ENCODE peak calls at places on chromosomes 16 and 17, in eight cellular contexts. R is NB4, I is stomach, N is A549, H is sigmoid colon, U is vagina, T is adrenal gland, S is lower leg skin. A is an unnamed sample.
A peak's percentile ranks its signal among the peaks of the same experiment; 100 is the strongest.

GRCh38 chr17:489758-490329 is 137.2 kb upstream of the RPH3AL start:
- DNase-seq in R (peak; percentile 80), I (peak; percentile 60), N (peak; percentile 58), H (peak; percentile 74), U (no peak), T (no peak), S (no peak), A (peak; percentile 29)

GRCh38 chr16:30902070-30902972 is 5.9 kb downstream of the CTF1 start:
- DNase-seq in R (peak; percentile 79), I (peak; percentile 77), N (peak; percentile 82), H (peak; percentile 81), U (no peak), T (peak; percentile 73), S (no peak), A (peak; percentile 78)

GRCh38 chr17:65228734-65229390 is 91.7 kb downstream of the RGS9 start:
- DNase-seq in R (peak; percentile 90), I (no peak), N (no peak), H (no peak), U (no peak), T (no peak), S (no peak), A (no peak)

GRCh38 chr16:67657017-67657608 is 2.9 kb downstream of the ACD start:
- DNase-seq in R (no peak), I (no peak), N (no peak), H (no peak), U (no peak), T (no peak), S (no peak), A (no peak)

GRCh38 chr16:86697715-86698114 is 119.4 kb downstream of the FOXL1 start:
- DNase-seq in R (no peak), I (no peak), N (no peak), H (no peak), U (no peak), T (no peak), S (peak; percentile 39), A (no peak)

GRCh38 chr17:73093286-73093685 is 798 bp upstream of the SLC39A11 start:
- DNase-seq in R (no peak), I (no peak), N (no peak), H (no peak), U (peak; percentile 47), T (no peak), S (peak; percentile 70), A (no peak)

GRCh38 chr16:8934601-8935000 is 29.1 kb downstream of the USP7 start:
- DNase-seq in R (no peak), I (no peak), N (no peak), H (no peak), U (no peak), T (no peak), S (no peak), A (no peak)

GRCh38 chr17:63928172-63928666 is 3.9 kb downstream of the CD79B start:
- DNase-seq in R (no peak), I (no peak), N (no peak), H (no peak), U (no peak), T (no peak), S (no peak), A (no peak)

GRCh38 chr17:82913304-82914043 is 73.7 kb upstream of the ZNF750 start:
- DNase-seq in R (peak; percentile 23), I (peak; percentile 44), N (peak; percentile 31), H (no peak), U (no peak), T (no peak), S (no peak), A (no peak)

GRCh38 chr17:40562841-40563370 is 2.4 kb downstream of the CCR7 start:
- DNase-seq in R (no peak), I (no peak), N (no peak), H (no peak), U (no peak), T (no peak), S (no peak), A (no peak)
- TF ChIP-seq POLR2A in R (no peak), I (no peak), N (no peak), H (no peak), U (no peak), T (no peak), S (no peak), A (no peak)

GRCh38 chr16:29729116-29729521 is 16.7 kb downstream of the C16orf54 start:
- DNase-seq in R (peak; percentile 49), I (no peak), N (peak; percentile 83), H (no peak), U (no peak), T (no peak), S (no peak), A (no peak)
- H3K4me3 ChIP-seq in R (no peak overlapping the region), I (no peak overlapping the region), N (peak overlapping the region; percentile 34), H (no peak overlapping the region), U (no peak overlapping the region), T (no peak overlapping the region), S (no peak overlapping the region), A (no peak overlapping the region)

GRCh38 chr17:80260791-80261158 is at the start of gene RNF213:
- DNase-seq in R (peak; percentile 59), I (peak; percentile 68), N (peak; percentile 83), H (no peak), U (no peak), T (peak; percentile 63), S (peak; percentile 90), A (peak; percentile 68)
- TF ChIP-seq POLR2A in R (peak; percentile 33), I (no peak), N (peak; percentile 66), H (no peak), U (peak; percentile 50), T (peak; percentile 56), S (peak; percentile 47), A (peak; percentile 37)

GRCh38 chr17:76383645-76384221 is 676 bp upstream of the SPHK1 start:
- DNase-seq in R (peak; percentile 74), I (peak; percentile 37), N (peak; percentile 88), H (no peak), U (no peak), T (peak; percentile 39), S (peak; percentile 89), A (peak; percentile 42)

GRCh38 chr17:76384222-76384986 is at the start of gene SPHK1:
- DNase-seq in R (peak; percentile 84), I (peak; percentile 75), N (peak; percentile 90), H (peak; percentile 78), U (no peak), T (peak; percentile 68), S (peak; percentile 93), A (peak; percentile 77)

GRCh38 chr17:76381633-76382304 is 2.6 kb upstream of the SPHK1 start:
- DNase-seq in R (peak; percentile 52), I (no peak), N (no peak), H (no peak), U (no peak), T (no peak), S (no peak), A (peak; percentile 74)

GRCh38 chr17:76382803-76383644 is 1.4 kb upstream of the SPHK1 start:
- DNase-seq in R (peak; percentile 68), I (peak; percentile 50), N (peak; percentile 87), H (no peak), U (no peak), T (no peak), S (peak; percentile 93), A (peak; percentile 40)

GRCh38 chr17:76382305-76382802 is 2.1 kb upstream of the SPHK1 start:
- DNase-seq in R (no peak), I (no peak), N (no peak), H (no peak), U (no peak), T (no peak), S (no peak), A (peak; percentile 62)
- H3K4me3 ChIP-seq in R (no peak overlapping the region), I (peak overlapping the region; percentile 51), N (peak overlapping the region; percentile 62), H (peak overlapping the region; percentile 32), U (peak overlapping the region; percentile 63), T (peak overlapping the region; percentile 69), S (peak overlapping the region; percentile 36), A (no peak overlapping the region)

GRCh38 chr17:28745777-28746473 is 2.1 kb downstream of the TRAF4 start:
- DNase-seq in R (no peak), I (peak; percentile 85), N (no peak), H (no peak), U (no peak), T (peak; percentile 52), S (no peak), A (peak; percentile 72)
- TF ChIP-seq POLR2A in R (no peak), I (no peak), N (peak; percentile 9), H (no peak), U (no peak), T (no peak), S (no peak), A (no peak)

DNA sequence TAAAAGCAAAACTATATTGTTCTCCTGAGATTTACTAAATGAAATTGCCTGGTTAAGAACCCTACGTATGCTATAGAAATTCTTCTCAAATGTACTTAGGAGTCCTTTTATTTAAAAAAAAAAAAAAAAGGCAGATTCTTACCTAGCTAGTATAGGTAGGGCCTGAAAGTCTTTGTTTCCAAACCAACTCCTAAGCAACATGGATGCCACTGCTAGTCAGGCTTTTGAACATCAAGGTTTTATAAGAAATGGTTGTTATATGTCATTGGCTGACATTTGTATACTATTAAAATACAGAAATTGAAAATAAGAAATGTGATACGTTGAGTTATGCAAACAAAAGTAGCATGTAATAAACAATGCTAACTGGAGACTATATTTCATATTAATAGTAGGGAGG is 1.2 kb downstream of the EVI2A start:
- DNase-seq in R (peak; percentile 24), I (no peak), N (no peak), H (no peak), U (no peak), T (no peak), S (no peak), A (no peak)
- H3K4me3 ChIP-seq in R (peak overlapping the region; percentile 79), I (peak overlapping the region; percentile 9), N (no peak overlapping the region), H (no peak overlapping the region), U (peak overlapping the region; percentile 22), T (peak overlapping the region; percentile 17), S (no peak overlapping the region), A (no peak overlapping the region)

DNA sequence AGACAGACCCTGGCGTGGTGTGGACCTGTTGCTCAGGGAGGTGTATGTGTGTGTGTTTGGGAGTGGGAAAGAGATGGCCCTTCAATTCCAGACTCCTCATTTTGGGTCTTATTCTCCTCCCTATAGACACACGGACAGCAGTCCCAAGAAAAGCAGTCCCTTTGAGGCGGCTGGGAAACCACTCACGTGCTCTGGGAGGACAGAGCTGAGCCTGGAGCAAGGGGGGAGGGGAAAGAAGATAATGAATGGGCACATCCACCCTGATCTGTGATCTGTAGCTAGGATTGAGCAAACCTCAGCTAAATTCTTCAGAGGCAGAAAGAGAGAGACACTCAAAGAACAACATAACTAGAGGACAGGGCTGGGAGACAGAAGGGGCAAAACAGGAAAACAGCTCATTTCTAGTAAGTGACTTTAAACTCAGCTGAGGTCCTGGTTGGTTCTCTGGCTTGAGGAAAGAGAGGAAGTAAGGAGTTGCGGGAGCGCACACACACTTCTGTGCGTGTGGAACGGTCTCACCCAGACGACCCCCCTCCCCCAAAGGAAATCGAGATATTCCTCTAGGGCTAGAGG is 784 bp downstream of the RAB5C start:
- DNase-seq in R (peak; percentile 71), I (no peak), N (no peak), H (no peak), U (no peak), T (no peak), S (no peak), A (no peak)
- TF ChIP-seq POLR2A in R (no peak), I (no peak), N (no peak), H (no peak), U (no peak), T (peak; percentile 7), S (no peak), A (no peak)